ENCODE peak calls at places on chromosomes 7 and 10, in ten cellular contexts. One of them, this sample, is unnamed. For H3K4me1, the result is how much of the 10 kb centered on the place peaks cover.

GRCh38 chr10:132588301-132589013 is 50.9 kb downstream of the INPP5A start:
- DNase-seq in sigmoid colon: peak
- DNase-seq in ovary: no peak
- DNase-seq in body of pancreas: peak
- DNase-seq in stomach: no peak
- DNase-seq in IMR-90: no peak
- DNase-seq in HepG2: no peak
- DNase-seq in right lobe of liver: no peak
- DNase-seq in upper lobe of left lung: peak
- DNase-seq in A549: no peak
- DNase-seq in this sample: peak

GRCh38 chr7:105691692-105692564 is 110.6 kb upstream of the EFCAB10 start:
- DNase-seq in upper lobe of left lung: peak
- DNase-seq in stomach: peak
- DNase-seq in HepG2: no peak
- DNase-seq in sigmoid colon: peak
- DNase-seq in right lobe of liver: peak
- DNase-seq in IMR-90: peak
- DNase-seq in body of pancreas: peak
- DNase-seq in A549: no peak
- DNase-seq in ovary: peak
- DNase-seq in this sample: peak

GRCh38 chr10:119282446-119282845 is 75.1 kb downstream of the GRK5 start:
- DNase-seq in IMR-90: no peak
- DNase-seq in upper lobe of left lung: no peak
- DNase-seq in A549: no peak
- DNase-seq in body of pancreas: no peak
- DNase-seq in stomach: no peak
- DNase-seq in sigmoid colon: no peak
- DNase-seq in HepG2: no peak
- DNase-seq in right lobe of liver: no peak
- DNase-seq in ovary: no peak
- DNase-seq in this sample: no peak

GRCh38 chr10:17847586-17848296 is 38.6 kb downstream of the MRC1 start:
- DNase-seq in stomach: no peak
- DNase-seq in ovary: peak
- DNase-seq in sigmoid colon: no peak
- DNase-seq in body of pancreas: no peak
- DNase-seq in A549: no peak
- DNase-seq in right lobe of liver: no peak
- DNase-seq in upper lobe of left lung: peak
- DNase-seq in HepG2: no peak
- DNase-seq in IMR-90: peak
- DNase-seq in this sample: no peak

GRCh38 chr7:157405914-157406810 is 69.4 kb downstream of the DNAJB6 start:
- DNase-seq in stomach: no peak
- DNase-seq in IMR-90: no peak
- DNase-seq in upper lobe of left lung: no peak
- DNase-seq in body of pancreas: no peak
- DNase-seq in HepG2: no peak
- DNase-seq in right lobe of liver: no peak
- DNase-seq in sigmoid colon: peak
- DNase-seq in ovary: no peak
- DNase-seq in A549: no peak
- DNase-seq in this sample: no peak

GRCh38 chr10:63366933-63367332 is 98.8 kb downstream of the JMJD1C start:
- DNase-seq in stomach: no peak
- DNase-seq in A549: no peak
- DNase-seq in ovary: no peak
- DNase-seq in sigmoid colon: no peak
- DNase-seq in HepG2: no peak
- DNase-seq in upper lobe of left lung: no peak
- DNase-seq in body of pancreas: no peak
- DNase-seq in IMR-90: no peak
- DNase-seq in right lobe of liver: no peak
- DNase-seq in this sample: no peak

GRCh38 chr7:17185690-17186070 is 112.8 kb upstream of the AHR start:
- DNase-seq in sigmoid colon: no peak
- DNase-seq in body of pancreas: peak
- DNase-seq in upper lobe of left lung: no peak
- DNase-seq in ovary: no peak
- DNase-seq in HepG2: no peak
- DNase-seq in A549: peak
- DNase-seq in stomach: no peak
- DNase-seq in right lobe of liver: no peak
- DNase-seq in IMR-90: peak
- DNase-seq in this sample: no peak

GRCh38 chr10:78419481-78420265 is 386.0 kb downstream of the RPS24 start:
- DNase-seq in body of pancreas: no peak
- DNase-seq in A549: no peak
- DNase-seq in stomach: peak
- DNase-seq in IMR-90: no peak
- DNase-seq in upper lobe of left lung: peak
- DNase-seq in sigmoid colon: peak
- DNase-seq in right lobe of liver: no peak
- DNase-seq in ovary: peak
- DNase-seq in HepG2: no peak
- DNase-seq in this sample: no peak

GRCh38 chr10:59088912-59089573 is 87.4 kb upstream of the PHYHIPL start:
- DNase-seq in right lobe of liver: no peak
- DNase-seq in stomach: no peak
- DNase-seq in sigmoid colon: no peak
- DNase-seq in IMR-90: no peak
- DNase-seq in body of pancreas: no peak
- DNase-seq in upper lobe of left lung: no peak
- DNase-seq in HepG2: no peak
- DNase-seq in ovary: no peak
- DNase-seq in A549: no peak
- DNase-seq in this sample: no peak

GRCh38 chr10:129689681-129690080 is 222.6 kb downstream of the MGMT start:
- DNase-seq in A549: no peak
- DNase-seq in right lobe of liver: no peak
- DNase-seq in body of pancreas: no peak
- DNase-seq in stomach: no peak
- DNase-seq in IMR-90: no peak
- DNase-seq in HepG2: no peak
- DNase-seq in ovary: no peak
- DNase-seq in upper lobe of left lung: no peak
- DNase-seq in sigmoid colon: no peak
- DNase-seq in this sample: no peak

GRCh38 chr7:97971990-97972943 is 17.7 kb downstream of the OCM2 start:
- DNase-seq in HepG2: peak
- DNase-seq in right lobe of liver: peak
- DNase-seq in A549: peak
- DNase-seq in ovary: peak
- DNase-seq in IMR-90: peak
- DNase-seq in sigmoid colon: peak
- DNase-seq in upper lobe of left lung: peak
- DNase-seq in stomach: peak
- DNase-seq in body of pancreas: peak
- DNase-seq in this sample: peak

GRCh38 chr10:43873717-43874116 is 225.0 kb upstream of the ZNF32 start:
- DNase-seq in upper lobe of left lung: no peak
- DNase-seq in right lobe of liver: no peak
- DNase-seq in body of pancreas: no peak
- DNase-seq in HepG2: no peak
- DNase-seq in A549: no peak
- DNase-seq in stomach: no peak
- DNase-seq in sigmoid colon: no peak
- DNase-seq in ovary: no peak
- DNase-seq in IMR-90: no peak
- DNase-seq in this sample: no peak

GRCh38 chr10:49178489-49179471 is 9.4 kb downstream of the TMEM273 start:
- DNase-seq in A549: no peak
- DNase-seq in sigmoid colon: no peak
- DNase-seq in upper lobe of left lung: no peak
- DNase-seq in body of pancreas: no peak
- DNase-seq in HepG2: no peak
- DNase-seq in right lobe of liver: no peak
- DNase-seq in ovary: no peak
- DNase-seq in IMR-90: no peak
- DNase-seq in stomach: no peak
- DNase-seq in this sample: no peak

GRCh38 chr10:65791979-65792378 is 1133.9 kb upstream of the LRRTM3 start:
- DNase-seq in ovary: no peak
- DNase-seq in HepG2: no peak
- DNase-seq in A549: no peak
- DNase-seq in right lobe of liver: no peak
- DNase-seq in upper lobe of left lung: no peak
- DNase-seq in body of pancreas: no peak
- DNase-seq in stomach: no peak
- DNase-seq in sigmoid colon: no peak
- DNase-seq in IMR-90: no peak
- DNase-seq in this sample: no peak

GRCh38 chr10:68871731-68872342 is 29.3 kb upstream of the DDX50 start:
- DNase-seq in ovary: no peak
- DNase-seq in sigmoid colon: no peak
- DNase-seq in body of pancreas: peak
- DNase-seq in HepG2: peak
- DNase-seq in stomach: no peak
- DNase-seq in IMR-90: peak
- DNase-seq in A549: no peak
- DNase-seq in right lobe of liver: no peak
- DNase-seq in upper lobe of left lung: no peak
- DNase-seq in this sample: no peak

DNA sequence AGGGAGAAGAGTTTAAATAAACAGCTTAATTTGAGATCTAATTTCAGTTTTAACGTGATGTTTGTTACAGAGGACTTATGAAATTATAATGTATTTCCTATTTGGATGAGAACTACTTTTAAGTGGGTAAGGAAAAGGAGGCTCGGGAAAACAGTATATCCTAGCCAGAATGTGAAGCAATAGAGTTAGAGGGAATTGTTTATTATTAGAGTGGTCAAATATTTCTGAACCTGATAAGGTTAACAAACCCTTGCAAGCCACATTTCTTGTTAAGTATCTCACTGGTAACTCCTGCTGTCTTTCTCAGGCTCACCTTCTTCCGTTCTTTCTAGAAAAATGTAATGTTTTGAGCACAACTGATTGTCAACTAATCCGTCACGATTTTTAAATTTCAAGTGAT is 335.1 kb upstream of the MBL2 start:
- DNase-seq in ovary: no peak
- DNase-seq in body of pancreas: no peak
- DNase-seq in stomach: no peak
- DNase-seq in right lobe of liver: no peak
- DNase-seq in sigmoid colon: no peak
- DNase-seq in A549: no peak
- DNase-seq in IMR-90: no peak
- DNase-seq in HepG2: no peak
- DNase-seq in upper lobe of left lung: no peak
- DNase-seq in this sample: no peak
- TF ChIP-seq POLR2A in ovary: no peak
- TF ChIP-seq POLR2A in body of pancreas: no peak
- TF ChIP-seq POLR2A in stomach: no peak
- TF ChIP-seq POLR2A in right lobe of liver: no peak
- TF ChIP-seq POLR2A in sigmoid colon: no peak
- TF ChIP-seq POLR2A in A549: no peak
- TF ChIP-seq POLR2A in IMR-90: no peak
- TF ChIP-seq POLR2A in HepG2: no peak
- TF ChIP-seq POLR2A in upper lobe of left lung: no peak
- TF ChIP-seq POLR2A in this sample: no peak

DNA sequence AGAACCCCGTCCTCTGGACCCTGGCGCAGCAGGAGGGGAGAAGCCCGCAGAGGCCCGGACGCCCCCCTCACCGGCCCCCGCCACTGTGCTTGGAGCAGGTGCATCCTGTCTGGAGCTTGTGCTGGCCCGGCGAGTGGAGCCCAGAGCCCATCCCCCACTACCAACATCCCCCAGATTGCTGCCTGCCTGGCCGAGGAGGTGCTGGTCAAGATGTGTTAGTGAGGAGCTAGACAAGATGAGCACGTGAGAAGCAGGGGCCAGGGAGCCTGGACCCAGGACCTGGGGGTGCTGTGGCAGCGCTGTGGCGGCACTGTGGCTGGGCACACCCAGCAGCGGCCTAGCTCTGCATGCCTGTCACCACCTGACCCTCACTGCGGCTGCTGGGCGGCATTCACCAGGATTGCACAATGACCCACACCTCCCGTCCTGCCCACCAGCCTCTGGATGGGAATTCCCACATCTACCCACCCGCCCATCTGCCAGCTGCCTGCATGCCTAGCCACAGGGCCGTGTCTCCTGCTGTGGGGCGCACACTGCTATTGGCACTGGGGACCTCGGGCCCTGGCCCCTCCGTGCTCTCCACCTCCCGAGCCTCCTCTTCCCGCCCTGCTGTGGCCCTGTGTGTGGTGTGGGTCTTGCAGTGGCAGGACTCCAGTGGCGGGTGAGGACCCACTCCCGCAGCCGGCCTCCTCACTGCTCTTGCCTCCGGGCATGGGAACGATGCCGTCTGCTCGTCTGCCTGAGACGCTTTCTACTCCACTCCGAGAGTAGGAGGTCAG is 11.8 kb downstream of the GPR146 start:
- DNase-seq in IMR-90: no peak
- DNase-seq in body of pancreas: peak
- DNase-seq in ovary: no peak
- DNase-seq in stomach: no peak
- DNase-seq in upper lobe of left lung: peak
- DNase-seq in right lobe of liver: no peak
- DNase-seq in A549: no peak
- DNase-seq in HepG2: no peak
- DNase-seq in sigmoid colon: no peak
- DNase-seq in this sample: no peak
- H3K27ac ChIP-seq in IMR-90: no peak
- H3K27ac ChIP-seq in body of pancreas: peak
- H3K27ac ChIP-seq in ovary: peak
- H3K27ac ChIP-seq in stomach: peak
- H3K27ac ChIP-seq in upper lobe of left lung: peak
- H3K27ac ChIP-seq in right lobe of liver: no peak
- H3K27ac ChIP-seq in A549: no peak
- H3K27ac ChIP-seq in HepG2: no peak
- H3K27ac ChIP-seq in sigmoid colon: peak
- H3K27ac ChIP-seq in this sample: peak

DNA sequence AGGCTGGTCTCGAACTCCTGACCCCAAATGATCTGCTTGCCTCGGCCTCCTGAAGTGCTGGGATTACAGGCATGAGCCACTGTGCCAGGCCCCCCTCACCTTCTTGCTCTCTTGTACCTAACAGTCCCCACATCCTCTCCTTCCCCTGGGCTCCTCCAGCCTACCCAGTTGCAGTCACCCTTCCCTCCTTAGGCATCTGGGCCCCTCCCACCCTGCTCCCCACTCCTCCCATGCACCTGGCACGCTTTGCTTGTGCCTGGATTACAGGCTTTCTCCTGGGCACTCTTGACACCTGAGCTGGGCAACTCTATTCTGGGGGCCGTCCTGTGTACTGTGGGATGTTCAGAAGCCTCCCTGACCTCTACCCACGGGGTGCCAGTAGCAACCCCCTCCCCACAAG is 3.0 kb downstream of the CLDN15 start:
- DNase-seq in right lobe of liver: no peak
- DNase-seq in HepG2: no peak
- DNase-seq in A549: no peak
- DNase-seq in IMR-90: no peak
- DNase-seq in body of pancreas: no peak
- DNase-seq in ovary: no peak
- DNase-seq in sigmoid colon: no peak
- DNase-seq in upper lobe of left lung: no peak
- DNase-seq in stomach: peak
- DNase-seq in this sample: no peak
- H3K4me1 ChIP-seq in right lobe of liver: under half
- H3K4me1 ChIP-seq in HepG2: half or more
- H3K4me1 ChIP-seq in A549: under half
- H3K4me1 ChIP-seq in IMR-90: under half
- H3K4me1 ChIP-seq in body of pancreas: half or more
- H3K4me1 ChIP-seq in ovary: under half
- H3K4me1 ChIP-seq in sigmoid colon: under half
- H3K4me1 ChIP-seq in upper lobe of left lung: under half
- H3K4me1 ChIP-seq in stomach: under half
- H3K4me1 ChIP-seq in this sample: under half

GRCh38 chr7:2631924-2632716 is at the start of gene TTYH3:
- DNase-seq in IMR-90: no peak
- DNase-seq in A549: no peak
- DNase-seq in HepG2: no peak
- DNase-seq in upper lobe of left lung: peak
- DNase-seq in ovary: peak
- DNase-seq in stomach: no peak
- DNase-seq in sigmoid colon: peak
- DNase-seq in body of pancreas: no peak
- DNase-seq in right lobe of liver: no peak
- DNase-seq in this sample: no peak
- TF ChIP-seq POLR2A in IMR-90: no peak
- TF ChIP-seq POLR2A in A549: peak
- TF ChIP-seq POLR2A in HepG2: no peak
- TF ChIP-seq POLR2A in upper lobe of left lung: no peak
- TF ChIP-seq POLR2A in ovary: peak
- TF ChIP-seq POLR2A in stomach: no peak
- TF ChIP-seq POLR2A in sigmoid colon: no peak
- TF ChIP-seq POLR2A in body of pancreas: no peak
- TF ChIP-seq POLR2A in right lobe of liver: peak
- TF ChIP-seq POLR2A in this sample: no peak

This sample was measured in heart left ventricle.